ENCODE peak calls at places on chromosomes 11 and 22, in eight cellular contexts. T is BE2C, H is H9, Z is PC-3, B is BJ, M is transverse colon, F is ovary, R is pancreas. L is an unnamed sample. For H3K27me3, the result is how much of the 10 kb centered on the place peaks cover.

GRCh38 chr11:116733959-116734517 is 38.7 kb downstream of the BUD13 start:
- DNase-seq in T (no peak), H (no peak), Z (no peak), B (no peak), M (no peak), F (no peak), R (no peak), L (no peak)

GRCh38 chr11:59713745-59714144 is at the start of gene OR10V1:
- DNase-seq in T (no peak), H (no peak), Z (no peak), B (no peak), M (no peak), F (no peak), R (no peak), L (no peak)

GRCh38 chr11:14506532-14506931 is 6.9 kb upstream of the COPB1 start:
- DNase-seq in T (no peak), H (no peak), Z (peak), B (no peak), M (no peak), F (no peak), R (no peak), L (no peak)

GRCh38 chr11:110613526-110613925 is 98.7 kb downstream of the ARHGAP20 start:
- DNase-seq in T (no peak), H (no peak), Z (no peak), B (peak), M (no peak), F (no peak), R (no peak), L (no peak)

GRCh38 chr22:32341122-32341740 is 16.4 kb upstream of the RFPL3 start:
- DNase-seq in T (no peak), H (no peak), Z (no peak), B (no peak), M (no peak), F (no peak), R (no peak), L (no peak)

GRCh38 chr11:132576706-132577105 is 955.6 kb downstream of the OPCML start:
- DNase-seq in T (no peak), H (peak), Z (no peak), B (peak), M (no peak), F (no peak), R (no peak), L (peak)

GRCh38 chr11:10581481-10582019 is 13.1 kb upstream of the LYVE1 start:
- DNase-seq in T (no peak), H (no peak), Z (peak), B (no peak), M (peak), F (peak), R (no peak), L (peak)

GRCh38 chr22:36303874-36304273 is 50.9 kb downstream of the APOL1 start:
- DNase-seq in T (no peak), H (no peak), Z (peak), B (no peak), M (peak), F (no peak), R (no peak), L (no peak)

GRCh38 chr11:304061-304506 is 3.5 kb upstream of the IFITM2 start:
- DNase-seq in T (no peak), H (no peak), Z (no peak), B (no peak), M (no peak), F (peak), R (peak), L (no peak)

GRCh38 chr11:309558-309855 is 1.9 kb downstream of the IFITM2 start:
- DNase-seq in T (no peak), H (no peak), Z (no peak), B (no peak), M (no peak), F (no peak), R (no peak), L (no peak)

GRCh38 chr11:304915-305833 is 2.4 kb upstream of the IFITM2 start:
- DNase-seq in T (no peak), H (peak), Z (peak), B (no peak), M (peak), F (peak), R (peak), L (peak)

GRCh38 chr11:305834-306211 is 1.8 kb upstream of the IFITM2 start:
- DNase-seq in T (no peak), H (no peak), Z (no peak), B (no peak), M (no peak), F (no peak), R (peak), L (no peak)

GRCh38 chr11:306645-307371 is 808 bp upstream of the IFITM2 start:
- DNase-seq in T (no peak), H (no peak), Z (no peak), B (no peak), M (no peak), F (peak), R (peak), L (no peak)
- TF ChIP-seq CTCF in T (no peak), H (no peak), Z (no peak), B (no peak), M (no peak), F (no peak), R (no peak), L (no peak)

GRCh38 chr11:114082415-114082748 is 22.9 kb downstream of the ZBTB16 start:
- DNase-seq in T (no peak), H (no peak), Z (no peak), B (no peak), M (no peak), F (no peak), R (no peak), L (no peak)
- H3K27me3 ChIP-seq in T (half or more), H (under half), Z (half or more), B (under half), M (under half), F (under half), R (under half), L (under half)

GRCh38 chr11:3375552-3375951 is 3.4 kb downstream of the ZNF195 start:
- DNase-seq in T (peak), H (no peak), Z (no peak), B (no peak), M (no peak), F (no peak), R (no peak), L (peak)
- TF ChIP-seq CTCF in T (no peak), H (no peak), Z (no peak), B (no peak), M (no peak), F (no peak), R (no peak), L (no peak)

DNA sequence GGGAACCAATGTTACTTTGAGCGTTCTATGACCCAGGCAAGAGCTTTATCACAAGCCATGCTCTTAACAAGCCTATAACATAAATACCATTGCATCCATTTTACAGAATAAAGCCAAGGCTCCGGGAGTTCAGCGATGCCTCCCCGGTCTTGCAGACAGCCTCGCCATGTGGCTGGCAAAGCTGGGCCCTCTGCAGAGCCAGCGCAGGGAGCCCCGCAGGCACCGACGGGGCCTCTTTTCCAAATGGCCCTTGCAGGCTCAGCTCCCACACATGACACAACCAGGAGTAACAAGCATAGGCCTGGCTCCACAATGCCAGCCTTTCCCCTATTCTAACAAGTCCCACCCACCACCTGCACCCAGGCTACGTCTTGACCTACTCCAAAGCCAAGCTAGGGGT is 72.2 kb upstream of the TSPAN18 start:
- DNase-seq in T (no peak), H (no peak), Z (no peak), B (no peak), M (no peak), F (no peak), R (no peak), L (no peak)
- H3K27me3 ChIP-seq in T (under half), H (under half), Z (under half), B (under half), M (half or more), F (under half), R (under half), L (under half)

DNA sequence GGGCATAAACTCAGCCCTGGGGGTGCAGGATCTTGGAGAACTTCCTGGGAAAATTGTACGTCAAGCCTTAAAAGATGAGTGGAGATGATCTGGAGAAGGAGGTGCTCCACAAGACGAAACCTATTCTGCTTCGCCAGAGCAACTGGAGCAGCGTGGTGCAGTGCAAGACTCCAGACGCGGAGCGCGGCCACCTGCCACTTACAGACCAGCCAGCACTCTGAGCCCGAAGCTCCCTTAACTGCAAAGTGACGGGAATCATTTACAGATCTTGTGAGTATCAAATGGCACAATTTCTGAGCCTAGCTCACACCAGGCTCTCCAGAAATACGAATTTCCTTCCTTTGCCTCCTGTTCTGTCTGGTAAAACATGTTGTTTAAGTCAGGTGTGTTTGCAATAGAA is 369.3 kb downstream of the CADM1 start:
- DNase-seq in T (no peak), H (no peak), Z (no peak), B (no peak), M (no peak), F (no peak), R (no peak), L (no peak)
- TF ChIP-seq CTCF in T (no peak), H (no peak), Z (no peak), B (no peak), M (no peak), F (no peak), R (no peak), L (no peak)